ENCODE peak calls at places on chromosomes 13 and 19, in ten cellular contexts. Q is H1, X is stomach, U is GM12878, J is HepG2, B is upper lobe of left lung, O is suprapubic skin, W is SK-N-SH, A is K562, G is sigmoid colon. F is an unnamed sample. For H3K4me1, the result is how much of the 10 kb centered on the place peaks cover.

GRCh38 chr19:33677745-33678426 is 56.1 kb downstream of the CHST8 start:
- DNase-seq in Q (no peak), X (peak), U (no peak), J (no peak), B (no peak), O (peak), W (no peak), A (no peak), G (peak), F (no peak)

GRCh38 chr19:12782174-12782423 is 6.7 kb upstream of the HOOK2 start:
- DNase-seq in Q (no peak), X (no peak), U (no peak), J (no peak), B (no peak), O (peak), W (no peak), A (no peak), G (no peak), F (no peak)

GRCh38 chr13:21522130-21522529 is 63.0 kb upstream of the ZDHHC20 start:
- DNase-seq in Q (no peak), X (no peak), U (no peak), J (no peak), B (no peak), O (no peak), W (no peak), A (no peak), G (no peak), F (no peak)

GRCh38 chr19:38394488-38394887 is 6.0 kb downstream of the SPRED3 start:
- DNase-seq in Q (peak), X (no peak), U (no peak), J (peak), B (peak), O (no peak), W (no peak), A (no peak), G (no peak), F (no peak)

GRCh38 chr13:113736258-113736731 is 22.7 kb upstream of the TMEM255B start:
- DNase-seq in Q (no peak), X (no peak), U (no peak), J (peak), B (no peak), O (no peak), W (no peak), A (no peak), G (no peak), F (peak)

GRCh38 chr13:47481521-47481920 is 519.6 kb downstream of the SUCLA2 start:
- DNase-seq in Q (no peak), X (no peak), U (no peak), J (no peak), B (no peak), O (no peak), W (no peak), A (no peak), G (no peak), F (no peak)

GRCh38 chr19:16702123-16702522 is 17.5 kb upstream of the NWD1 start:
- DNase-seq in Q (no peak), X (no peak), U (no peak), J (peak), B (no peak), O (peak), W (peak), A (no peak), G (peak), F (no peak)

GRCh38 chr13:77337159-77337558 is 10.3 kb upstream of the MYCBP2 start:
- DNase-seq in Q (no peak), X (no peak), U (no peak), J (no peak), B (no peak), O (no peak), W (no peak), A (no peak), G (no peak), F (no peak)

GRCh38 chr19:616276-616675 is 17.1 kb downstream of the POLRMT start:
- DNase-seq in Q (no peak), X (no peak), U (no peak), J (no peak), B (peak), O (no peak), W (no peak), A (no peak), G (no peak), F (no peak)

GRCh38 chr19:43640424-43640757 is 741 bp upstream of the CADM4 start:
- DNase-seq in Q (no peak), X (no peak), U (no peak), J (no peak), B (no peak), O (no peak), W (no peak), A (no peak), G (no peak), F (no peak)

GRCh38 chr13:33480561-33480960 is 195.0 kb upstream of the STARD13 start:
- DNase-seq in Q (no peak), X (no peak), U (no peak), J (no peak), B (no peak), O (no peak), W (no peak), A (no peak), G (no peak), F (no peak)

GRCh38 chr13:33260168-33261098 is 25.1 kb downstream of the STARD13 start:
- DNase-seq in Q (no peak), X (no peak), U (no peak), J (peak), B (no peak), O (no peak), W (no peak), A (no peak), G (no peak), F (no peak)

GRCh38 chr13:36766295-36766694 is 52.7 kb upstream of the RFXAP start:
- DNase-seq in Q (no peak), X (no peak), U (no peak), J (peak), B (no peak), O (no peak), W (no peak), A (no peak), G (no peak), F (no peak)

GRCh38 chr13:80469841-80470378 is 129.0 kb upstream of the SPRY2 start:
- DNase-seq in Q (no peak), X (no peak), U (no peak), J (no peak), B (no peak), O (peak), W (no peak), A (no peak), G (peak), F (peak)

GRCh38 chr13:102251817-102252216 is 150.0 kb downstream of the FGF14 start:
- DNase-seq in Q (no peak), X (no peak), U (no peak), J (no peak), B (no peak), O (no peak), W (peak), A (no peak), G (no peak), F (no peak)

GRCh38 chr19:39179754-39180153 is 17.0 kb upstream of the NCCRP1 start:
- DNase-seq in Q (no peak), X (no peak), U (no peak), J (no peak), B (no peak), O (no peak), W (no peak), A (no peak), G (no peak), F (no peak)

GRCh38 chr19:3178377-3178972 is at the start of gene S1PR4:
- DNase-seq in Q (no peak), X (no peak), U (no peak), J (no peak), B (no peak), O (no peak), W (no peak), A (no peak), G (no peak), F (peak)
- TF ChIP-seq EP300 in Q (no peak), X (no peak), U (no peak), J (no peak), B (no peak), O (no peak), W (no peak), A (no peak), G (no peak), F (no peak)

GRCh38 chr19:19410553-19411550 is 5.4 kb downstream of the GATAD2A start:
- DNase-seq in Q (no peak), X (no peak), U (no peak), J (no peak), B (no peak), O (no peak), W (no peak), A (no peak), G (no peak), F (no peak)

GRCh38 chr19:19406878-19407639 is 1.6 kb downstream of the GATAD2A start:
- DNase-seq in Q (no peak), X (peak), U (no peak), J (peak), B (no peak), O (no peak), W (no peak), A (no peak), G (peak), F (peak)

GRCh38 chr19:19407640-19407933 is 2.1 kb downstream of the GATAD2A start:
- DNase-seq in Q (no peak), X (no peak), U (no peak), J (no peak), B (no peak), O (no peak), W (no peak), A (no peak), G (no peak), F (no peak)

GRCh38 chr19:19405919-19406877 is 723 bp downstream of the GATAD2A start:
- DNase-seq in Q (no peak), X (peak), U (no peak), J (no peak), B (peak), O (peak), W (peak), A (peak), G (peak), F (peak)

DNA sequence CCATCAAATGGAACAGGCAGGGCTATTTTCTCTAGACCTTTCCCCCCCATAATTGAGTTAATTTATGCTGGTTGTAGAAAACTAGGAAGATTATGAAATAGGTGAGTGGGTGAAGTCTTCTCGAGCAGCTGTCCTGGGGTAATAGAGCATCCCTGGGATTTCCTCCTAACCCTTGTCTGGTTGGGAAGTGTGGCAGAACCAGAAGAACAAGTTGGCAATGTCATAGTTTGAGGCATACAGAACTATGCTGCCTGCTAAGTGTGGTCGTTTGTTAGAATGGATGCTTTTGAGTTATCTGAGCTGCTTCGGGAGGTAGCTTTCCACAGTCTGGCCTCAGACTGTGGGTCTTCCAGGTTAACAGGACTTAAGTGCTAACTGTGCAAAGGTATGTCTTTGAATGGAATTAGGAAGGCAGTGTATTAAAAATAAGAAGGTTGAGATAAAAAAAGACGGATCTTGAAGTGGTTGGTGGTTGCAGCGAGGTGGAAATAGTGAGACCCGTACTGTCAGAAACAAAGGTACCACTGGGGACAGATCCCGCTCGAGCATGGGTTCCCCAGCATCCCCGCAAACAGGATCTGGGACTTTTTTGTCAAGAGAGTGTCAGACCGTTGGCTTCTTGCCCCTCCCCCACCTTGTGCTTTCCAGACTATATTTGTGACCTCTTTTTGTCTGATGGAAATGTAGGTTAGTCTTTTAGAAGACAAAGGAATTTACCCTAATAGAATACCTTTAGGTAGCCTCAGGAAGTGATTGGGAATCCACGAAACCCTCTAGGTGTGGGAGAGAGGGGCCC is 4.0 kb downstream of the GATAD2A start:
- DNase-seq in Q (no peak), X (no peak), U (no peak), J (no peak), B (no peak), O (no peak), W (no peak), A (no peak), G (no peak), F (no peak)
- TF ChIP-seq POLR2AphosphoS5 in Q (no peak), X (no peak), U (no peak), J (no peak), B (no peak), O (no peak), W (no peak), A (no peak), G (no peak), F (no peak)

DNA sequence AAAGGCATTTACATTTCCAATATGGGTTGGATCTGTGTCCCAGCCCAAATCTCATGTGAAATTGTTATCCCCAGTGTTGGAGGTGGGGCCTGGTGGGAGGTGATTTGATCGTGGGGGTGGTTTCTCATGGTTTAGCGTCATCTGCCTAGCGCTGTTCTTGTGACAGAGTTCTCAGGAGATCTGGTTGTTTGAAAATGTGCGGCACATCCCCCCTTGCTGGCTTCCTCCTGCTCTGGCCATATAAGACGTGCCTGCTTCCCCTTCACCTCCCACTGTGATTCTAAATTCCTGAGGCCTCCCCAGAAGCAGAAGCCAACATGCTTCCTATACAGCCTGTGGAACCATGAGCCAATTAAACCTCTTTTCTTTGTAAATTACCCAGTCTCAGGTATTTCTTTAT is 126.2 kb upstream of the FNDC3A start:
- DNase-seq in Q (no peak), X (no peak), U (no peak), J (no peak), B (no peak), O (no peak), W (no peak), A (no peak), G (no peak), F (no peak)
- H3K4me1 ChIP-seq in Q (under half), X (under half), U (under half), J (under half), B (under half), O (under half), W (under half), A (under half), G (under half), F (under half)

GRCh38 chr13:75505327-75505726 is 23.4 kb upstream of the TBC1D4 start:
- DNase-seq in Q (no peak), X (no peak), U (no peak), J (no peak), B (no peak), O (no peak), W (no peak), A (no peak), G (no peak), F (no peak)
- TF ChIP-seq EP300 in Q (no peak), X (no peak), U (no peak), J (no peak), B (no peak), O (no peak), W (no peak), A (no peak), G (no peak), F (no peak)

GRCh38 chr19:45852941-45853340 is 10.0 kb downstream of the SYMPK start:
- DNase-seq in Q (no peak), X (no peak), U (no peak), J (no peak), B (no peak), O (no peak), W (no peak), A (no peak), G (no peak), F (no peak)

GRCh38 chr19:45842198-45842597 is 20.7 kb downstream of the SYMPK start:
- DNase-seq in Q (no peak), X (no peak), U (no peak), J (no peak), B (peak), O (no peak), W (no peak), A (no peak), G (no peak), F (no peak)

GRCh38 chr19:45852145-45852750 is 10.7 kb downstream of the SYMPK start:
- DNase-seq in Q (no peak), X (no peak), U (no peak), J (no peak), B (no peak), O (no peak), W (no peak), A (no peak), G (no peak), F (no peak)

GRCh38 chr19:45848922-45849321 is 14.0 kb downstream of the SYMPK start:
- DNase-seq in Q (no peak), X (no peak), U (no peak), J (peak), B (no peak), O (no peak), W (no peak), A (no peak), G (no peak), F (no peak)

GRCh38 chr19:45847661-45848060 is 15.3 kb downstream of the SYMPK start:
- DNase-seq in Q (no peak), X (no peak), U (no peak), J (no peak), B (no peak), O (no peak), W (no peak), A (no peak), G (no peak), F (no peak)
- TF ChIP-seq POLR2AphosphoS5 in Q (no peak), X (no peak), U (no peak), J (no peak), B (no peak), O (no peak), W (no peak), A (no peak), G (no peak), F (no peak)

F was measured in transverse colon.